ENCODE peak calls at places on chromosomes 1 and 21, in eight cellular contexts. One of them, this sample, is unnamed.

GRCh38 chr1:33119532-33120217 is 38.7 kb downstream of the AZIN2 start:
- DNase-seq in renal cortical epithelial cell: no peak
- DNase-seq in HEK293T: no peak
- DNase-seq in CD4-positive, alpha-beta T cell: no peak
- DNase-seq in Daoy: no peak
- DNase-seq in mucosa of descending colon: no peak
- DNase-seq in foreskin fibroblast: peak
- DNase-seq in choroid plexus epithelial cell: peak
- DNase-seq in this sample: no peak

GRCh38 chr1:1440941-1441888 is 5.7 kb downstream of the VWA1 start:
- DNase-seq in renal cortical epithelial cell: no peak
- DNase-seq in CD4-positive, alpha-beta T cell: peak
- DNase-seq in mucosa of descending colon: peak
- DNase-seq in Daoy: peak
- DNase-seq in choroid plexus epithelial cell: peak
- DNase-seq in foreskin fibroblast: peak
- DNase-seq in HEK293T: peak
- DNase-seq in this sample: peak

GRCh38 chr21:28675265-28676041 is 317.2 kb downstream of the LTN1 start:
- DNase-seq in renal cortical epithelial cell: no peak
- DNase-seq in HEK293T: no peak
- DNase-seq in mucosa of descending colon: no peak
- DNase-seq in CD4-positive, alpha-beta T cell: no peak
- DNase-seq in foreskin fibroblast: peak
- DNase-seq in choroid plexus epithelial cell: peak
- DNase-seq in Daoy: no peak
- DNase-seq in this sample: peak

GRCh38 chr1:60118119-60118518 is 44.5 kb upstream of the C1orf87 start:
- DNase-seq in choroid plexus epithelial cell: no peak
- DNase-seq in foreskin fibroblast: no peak
- DNase-seq in mucosa of descending colon: no peak
- DNase-seq in Daoy: no peak
- DNase-seq in HEK293T: no peak
- DNase-seq in CD4-positive, alpha-beta T cell: no peak
- DNase-seq in renal cortical epithelial cell: no peak
- DNase-seq in this sample: no peak

GRCh38 chr1:53731201-53731600 is 7.8 kb downstream of the GLIS1 start:
- DNase-seq in CD4-positive, alpha-beta T cell: no peak
- DNase-seq in HEK293T: no peak
- DNase-seq in renal cortical epithelial cell: no peak
- DNase-seq in choroid plexus epithelial cell: no peak
- DNase-seq in mucosa of descending colon: no peak
- DNase-seq in Daoy: no peak
- DNase-seq in foreskin fibroblast: no peak
- DNase-seq in this sample: no peak

GRCh38 chr1:117793396-117793795 is 136.0 kb downstream of the GDAP2 start:
- DNase-seq in foreskin fibroblast: no peak
- DNase-seq in CD4-positive, alpha-beta T cell: no peak
- DNase-seq in HEK293T: no peak
- DNase-seq in mucosa of descending colon: no peak
- DNase-seq in renal cortical epithelial cell: no peak
- DNase-seq in Daoy: no peak
- DNase-seq in choroid plexus epithelial cell: no peak
- DNase-seq in this sample: no peak

GRCh38 chr1:164058192-164058591 is 500.8 kb upstream of the PBX1 start:
- DNase-seq in choroid plexus epithelial cell: peak
- DNase-seq in renal cortical epithelial cell: no peak
- DNase-seq in mucosa of descending colon: no peak
- DNase-seq in Daoy: no peak
- DNase-seq in foreskin fibroblast: peak
- DNase-seq in HEK293T: no peak
- DNase-seq in CD4-positive, alpha-beta T cell: no peak
- DNase-seq in this sample: no peak

GRCh38 chr1:227227761-227228160 is 90.5 kb downstream of the CDC42BPA start:
- DNase-seq in mucosa of descending colon: no peak
- DNase-seq in choroid plexus epithelial cell: no peak
- DNase-seq in foreskin fibroblast: no peak
- DNase-seq in renal cortical epithelial cell: no peak
- DNase-seq in Daoy: no peak
- DNase-seq in HEK293T: no peak
- DNase-seq in CD4-positive, alpha-beta T cell: no peak
- DNase-seq in this sample: no peak

GRCh38 chr1:76269175-76269574 is 194.6 kb downstream of the ST6GALNAC3 start:
- DNase-seq in foreskin fibroblast: peak
- DNase-seq in renal cortical epithelial cell: peak
- DNase-seq in mucosa of descending colon: peak
- DNase-seq in CD4-positive, alpha-beta T cell: no peak
- DNase-seq in choroid plexus epithelial cell: peak
- DNase-seq in Daoy: peak
- DNase-seq in HEK293T: no peak
- DNase-seq in this sample: peak

GRCh38 chr1:28418278-28418637 is 48.7 kb downstream of the PHACTR4 start:
- DNase-seq in CD4-positive, alpha-beta T cell: no peak
- DNase-seq in choroid plexus epithelial cell: no peak
- DNase-seq in HEK293T: no peak
- DNase-seq in Daoy: no peak
- DNase-seq in mucosa of descending colon: no peak
- DNase-seq in foreskin fibroblast: no peak
- DNase-seq in renal cortical epithelial cell: no peak
- DNase-seq in this sample: no peak

GRCh38 chr21:35491920-35492678 is 443.0 kb upstream of the RUNX1 start:
- DNase-seq in CD4-positive, alpha-beta T cell: no peak
- DNase-seq in HEK293T: no peak
- DNase-seq in choroid plexus epithelial cell: no peak
- DNase-seq in foreskin fibroblast: no peak
- DNase-seq in renal cortical epithelial cell: no peak
- DNase-seq in mucosa of descending colon: no peak
- DNase-seq in Daoy: no peak
- DNase-seq in this sample: no peak

GRCh38 chr21:35974801-35975200 is 85.5 kb downstream of the SETD4 start:
- DNase-seq in HEK293T: no peak
- DNase-seq in mucosa of descending colon: peak
- DNase-seq in choroid plexus epithelial cell: peak
- DNase-seq in Daoy: peak
- DNase-seq in CD4-positive, alpha-beta T cell: no peak
- DNase-seq in renal cortical epithelial cell: no peak
- DNase-seq in foreskin fibroblast: no peak
- DNase-seq in this sample: no peak

GRCh38 chr1:178738780-178739179 is 13.7 kb downstream of the RALGPS2 start:
- DNase-seq in foreskin fibroblast: no peak
- DNase-seq in HEK293T: no peak
- DNase-seq in Daoy: no peak
- DNase-seq in renal cortical epithelial cell: no peak
- DNase-seq in CD4-positive, alpha-beta T cell: no peak
- DNase-seq in mucosa of descending colon: no peak
- DNase-seq in choroid plexus epithelial cell: no peak
- DNase-seq in this sample: no peak

GRCh38 chr1:115496904-115497527 is 144.8 kb upstream of the VANGL1 start:
- DNase-seq in Daoy: peak
- DNase-seq in HEK293T: no peak
- DNase-seq in CD4-positive, alpha-beta T cell: no peak
- DNase-seq in foreskin fibroblast: peak
- DNase-seq in mucosa of descending colon: no peak
- DNase-seq in renal cortical epithelial cell: peak
- DNase-seq in choroid plexus epithelial cell: peak
- DNase-seq in this sample: peak

GRCh38 chr1:157085416-157085815 is 14.2 kb downstream of the ETV3L start:
- DNase-seq in HEK293T: no peak
- DNase-seq in Daoy: no peak
- DNase-seq in mucosa of descending colon: no peak
- DNase-seq in foreskin fibroblast: no peak
- DNase-seq in renal cortical epithelial cell: no peak
- DNase-seq in choroid plexus epithelial cell: no peak
- DNase-seq in CD4-positive, alpha-beta T cell: no peak
- DNase-seq in this sample: peak

GRCh38 chr21:46515109-46515508 is 56.4 kb downstream of the DIP2A start:
- DNase-seq in choroid plexus epithelial cell: peak
- DNase-seq in Daoy: peak
- DNase-seq in HEK293T: no peak
- DNase-seq in CD4-positive, alpha-beta T cell: no peak
- DNase-seq in renal cortical epithelial cell: no peak
- DNase-seq in mucosa of descending colon: peak
- DNase-seq in foreskin fibroblast: no peak
- DNase-seq in this sample: no peak

GRCh38 chr1:201602413-201603265 is 63.7 kb downstream of the NAV1 start:
- DNase-seq in foreskin fibroblast: peak
- DNase-seq in renal cortical epithelial cell: peak
- DNase-seq in choroid plexus epithelial cell: peak
- DNase-seq in Daoy: peak
- DNase-seq in HEK293T: no peak
- DNase-seq in mucosa of descending colon: no peak
- DNase-seq in CD4-positive, alpha-beta T cell: no peak
- DNase-seq in this sample: peak

GRCh38 chr1:214354440-214355148 is 73.6 kb downstream of the SMYD2 start:
- DNase-seq in Daoy: no peak
- DNase-seq in renal cortical epithelial cell: peak
- DNase-seq in foreskin fibroblast: no peak
- DNase-seq in choroid plexus epithelial cell: no peak
- DNase-seq in HEK293T: no peak
- DNase-seq in mucosa of descending colon: no peak
- DNase-seq in CD4-positive, alpha-beta T cell: no peak
- DNase-seq in this sample: peak

GRCh38 chr1:27491748-27492700 is 2.1 kb upstream of the WASF2 start:
- DNase-seq in renal cortical epithelial cell: no peak
- DNase-seq in HEK293T: no peak
- DNase-seq in choroid plexus epithelial cell: no peak
- DNase-seq in mucosa of descending colon: peak
- DNase-seq in CD4-positive, alpha-beta T cell: no peak
- DNase-seq in Daoy: no peak
- DNase-seq in foreskin fibroblast: peak
- DNase-seq in this sample: no peak

GRCh38 chr1:69172003-69173000 is 395.4 kb upstream of the LRRC7 start:
- DNase-seq in choroid plexus epithelial cell: peak
- DNase-seq in CD4-positive, alpha-beta T cell: no peak
- DNase-seq in foreskin fibroblast: peak
- DNase-seq in Daoy: no peak
- DNase-seq in mucosa of descending colon: no peak
- DNase-seq in HEK293T: no peak
- DNase-seq in renal cortical epithelial cell: no peak
- DNase-seq in this sample: no peak

GRCh38 chr1:147177611-147178370 is 5.5 kb upstream of the PRKAB2 start:
- DNase-seq in choroid plexus epithelial cell: peak
- DNase-seq in HEK293T: no peak
- DNase-seq in Daoy: no peak
- DNase-seq in mucosa of descending colon: peak
- DNase-seq in foreskin fibroblast: peak
- DNase-seq in renal cortical epithelial cell: peak
- DNase-seq in CD4-positive, alpha-beta T cell: no peak
- DNase-seq in this sample: peak

GRCh38 chr1:63143482-63143881 is 178.9 kb upstream of the FOXD3 start:
- DNase-seq in Daoy: no peak
- DNase-seq in CD4-positive, alpha-beta T cell: no peak
- DNase-seq in mucosa of descending colon: no peak
- DNase-seq in choroid plexus epithelial cell: peak
- DNase-seq in renal cortical epithelial cell: peak
- DNase-seq in HEK293T: no peak
- DNase-seq in foreskin fibroblast: peak
- DNase-seq in this sample: no peak

GRCh38 chr1:214548988-214549387 is 2.4 kb downstream of the PTPN14 start:
- DNase-seq in mucosa of descending colon: peak
- DNase-seq in renal cortical epithelial cell: peak
- DNase-seq in HEK293T: no peak
- DNase-seq in choroid plexus epithelial cell: peak
- DNase-seq in CD4-positive, alpha-beta T cell: no peak
- DNase-seq in Daoy: peak
- DNase-seq in foreskin fibroblast: peak
- DNase-seq in this sample: peak

GRCh38 chr1:51583532-51583931 is 33.4 kb upstream of the OSBPL9 start:
- DNase-seq in choroid plexus epithelial cell: peak
- DNase-seq in Daoy: peak
- DNase-seq in mucosa of descending colon: peak
- DNase-seq in HEK293T: no peak
- DNase-seq in foreskin fibroblast: peak
- DNase-seq in renal cortical epithelial cell: no peak
- DNase-seq in CD4-positive, alpha-beta T cell: no peak
- DNase-seq in this sample: no peak

GRCh38 chr21:45910548-45911221 is 70.9 kb upstream of the COL6A1 start:
- DNase-seq in renal cortical epithelial cell: no peak
- DNase-seq in Daoy: peak
- DNase-seq in choroid plexus epithelial cell: no peak
- DNase-seq in HEK293T: no peak
- DNase-seq in foreskin fibroblast: no peak
- DNase-seq in mucosa of descending colon: no peak
- DNase-seq in CD4-positive, alpha-beta T cell: no peak
- DNase-seq in this sample: no peak

GRCh38 chr1:115364044-115364775 is 26.2 kb upstream of the NGF start:
- DNase-seq in CD4-positive, alpha-beta T cell: no peak
- DNase-seq in Daoy: no peak
- DNase-seq in HEK293T: no peak
- DNase-seq in mucosa of descending colon: no peak
- DNase-seq in foreskin fibroblast: peak
- DNase-seq in choroid plexus epithelial cell: peak
- DNase-seq in renal cortical epithelial cell: peak
- DNase-seq in this sample: peak

GRCh38 chr1:110384581-110385321 is 6.1 kb downstream of the SLC16A4 start:
- DNase-seq in Daoy: no peak
- DNase-seq in foreskin fibroblast: no peak
- DNase-seq in mucosa of descending colon: peak
- DNase-seq in renal cortical epithelial cell: peak
- DNase-seq in CD4-positive, alpha-beta T cell: no peak
- DNase-seq in choroid plexus epithelial cell: no peak
- DNase-seq in HEK293T: no peak
- DNase-seq in this sample: no peak

GRCh38 chr1:19250629-19251304 is 557 bp downstream of the EMC1 start:
- DNase-seq in HEK293T: peak
- DNase-seq in choroid plexus epithelial cell: no peak
- DNase-seq in CD4-positive, alpha-beta T cell: no peak
- DNase-seq in foreskin fibroblast: no peak
- DNase-seq in Daoy: no peak
- DNase-seq in mucosa of descending colon: no peak
- DNase-seq in renal cortical epithelial cell: no peak
- DNase-seq in this sample: peak

GRCh38 chr1:240701412-240701811 is 89.5 kb upstream of the GREM2 start:
- DNase-seq in foreskin fibroblast: peak
- DNase-seq in HEK293T: no peak
- DNase-seq in Daoy: peak
- DNase-seq in choroid plexus epithelial cell: peak
- DNase-seq in mucosa of descending colon: no peak
- DNase-seq in renal cortical epithelial cell: no peak
- DNase-seq in CD4-positive, alpha-beta T cell: no peak
- DNase-seq in this sample: peak

GRCh38 chr1:89566761-89567174 is 42.1 kb downstream of the LRRC8B start:
- DNase-seq in CD4-positive, alpha-beta T cell: no peak
- DNase-seq in mucosa of descending colon: peak
- DNase-seq in foreskin fibroblast: no peak
- DNase-seq in Daoy: no peak
- DNase-seq in HEK293T: peak
- DNase-seq in choroid plexus epithelial cell: peak
- DNase-seq in renal cortical epithelial cell: peak
- DNase-seq in this sample: peak

GRCh38 chr1:153534933-153535663 is 693 bp downstream of the S100A6 start:
- DNase-seq in renal cortical epithelial cell: no peak
- DNase-seq in CD4-positive, alpha-beta T cell: no peak
- DNase-seq in HEK293T: no peak
- DNase-seq in foreskin fibroblast: peak
- DNase-seq in Daoy: peak
- DNase-seq in choroid plexus epithelial cell: no peak
- DNase-seq in mucosa of descending colon: peak
- DNase-seq in this sample: peak

GRCh38 chr1:17423781-17424245 is 15.7 kb downstream of the RCC2 start:
- DNase-seq in renal cortical epithelial cell: no peak
- DNase-seq in mucosa of descending colon: no peak
- DNase-seq in Daoy: no peak
- DNase-seq in choroid plexus epithelial cell: peak
- DNase-seq in foreskin fibroblast: peak
- DNase-seq in HEK293T: no peak
- DNase-seq in CD4-positive, alpha-beta T cell: no peak
- DNase-seq in this sample: peak